ENCODE peak calls at places on chromosome 22, in four cellular contexts. J is OCI-LY7, F is AG10803, D is osteoblast. N is an unnamed sample.

GRCh38 chr22:38317237-38317994 is at the start of gene CSNK1E:
- DNase-seq in F (peak), D (peak), J (peak), N (peak)

GRCh38 chr22:49630448-49630946 is 197.2 kb downstream of the BRD1 start:
- DNase-seq in J (no peak), F (no peak), D (no peak), N (no peak)

GRCh38 chr22:39317084-39317755 is 2.2 kb downstream of the RPL3 start:
- DNase-seq in J (peak), F (no peak), D (no peak), N (no peak)

GRCh38 chr22:19718255-19719054 is 4.2 kb downstream of the SEPTIN5 start:
- DNase-seq in F (no peak), D (peak), J (no peak), N (no peak)

GRCh38 chr22:21922370-21923162 is 30.1 kb downstream of the PPM1F start:
- DNase-seq in F (no peak), D (peak), J (no peak), N (no peak)

GRCh38 chr22:35838849-35839646 is 121.4 kb downstream of the APOL5 start:
- DNase-seq in J (peak), D (no peak), F (peak), N (no peak)

GRCh38 chr22:35132568-35132967 is 66.6 kb downstream of the ISX start:
- DNase-seq in D (no peak), F (no peak), J (no peak), N (no peak)

GRCh38 chr22:31540966-31541365 is 44.6 kb downstream of the SFI1 start:
- DNase-seq in F (no peak), J (no peak), D (no peak), N (no peak)

GRCh38 chr22:37664249-37665101 is 6.0 kb downstream of the PDXP start:
- DNase-seq in F (no peak), J (no peak), D (peak), N (no peak)

GRCh38 chr22:37030560-37031281 is 11.2 kb downstream of the MPST start:
- DNase-seq in D (peak), F (no peak), J (no peak), N (no peak)

GRCh38 chr22:36101756-36102155 is 58.8 kb downstream of the APOL3 start:
- DNase-seq in F (no peak), J (no peak), D (no peak), N (no peak)

GRCh38 chr22:36714110-36714509 is 10.6 kb upstream of the CACNG2 start:
- DNase-seq in D (no peak), F (no peak), J (no peak), N (no peak)

GRCh38 chr22:25567305-25567704 is 2.8 kb downstream of the GRK3 start:
- DNase-seq in D (no peak), J (peak), F (no peak), N (peak)

GRCh38 chr22:40857309-40857851 is 432 bp downstream of the XPNPEP3 start:
- DNase-seq in J (no peak), F (no peak), D (no peak), N (no peak)

GRCh38 chr22:38843716-38844660 is at the start of gene NPTXR:
- DNase-seq in D (peak), J (no peak), F (peak), N (peak)

GRCh38 chr22:20441631-20442484 is 4.2 kb upstream of the SCARF2 start:
- DNase-seq in J (no peak), D (peak), F (peak), N (no peak)

GRCh38 chr22:41106122-41106968 is 14.0 kb downstream of the EP300 start:
- DNase-seq in D (no peak), J (no peak), F (peak), N (no peak)

GRCh38 chr22:17941501-17942406 is 82.6 kb downstream of the MICAL3 start:
- DNase-seq in F (no peak), J (no peak), D (no peak), N (no peak)

GRCh38 chr22:23233746-23234408 is 53.6 kb downstream of the BCR start:
- DNase-seq in F (peak), D (peak), J (no peak), N (no peak)

GRCh38 chr22:37926358-37926757 is 20.3 kb downstream of the MICALL1 start:
- DNase-seq in D (peak), F (no peak), J (no peak), N (no peak)

GRCh38 chr22:31230871-31231621 is 18.9 kb downstream of the LIMK2 start:
- DNase-seq in F (peak), D (peak), J (peak), N (peak)

GRCh38 chr22:32076726-32077550 is 33.9 kb downstream of the SLC5A1 start:
- DNase-seq in J (no peak), F (no peak), D (no peak), N (no peak)

GRCh38 chr22:39955675-39956074 is 4.5 kb upstream of the TMA7B start:
- DNase-seq in J (no peak), F (peak), D (no peak), N (no peak)

GRCh38 chr22:45218974-45219373 is 21.7 kb downstream of the KIAA0930 start:
- DNase-seq in J (peak), D (peak), F (peak), N (peak)

GRCh38 chr22:35393116-35394010 is 6.6 kb upstream of the MCM5 start:
- DNase-seq in J (no peak), D (peak), F (no peak), N (no peak)

DNA sequence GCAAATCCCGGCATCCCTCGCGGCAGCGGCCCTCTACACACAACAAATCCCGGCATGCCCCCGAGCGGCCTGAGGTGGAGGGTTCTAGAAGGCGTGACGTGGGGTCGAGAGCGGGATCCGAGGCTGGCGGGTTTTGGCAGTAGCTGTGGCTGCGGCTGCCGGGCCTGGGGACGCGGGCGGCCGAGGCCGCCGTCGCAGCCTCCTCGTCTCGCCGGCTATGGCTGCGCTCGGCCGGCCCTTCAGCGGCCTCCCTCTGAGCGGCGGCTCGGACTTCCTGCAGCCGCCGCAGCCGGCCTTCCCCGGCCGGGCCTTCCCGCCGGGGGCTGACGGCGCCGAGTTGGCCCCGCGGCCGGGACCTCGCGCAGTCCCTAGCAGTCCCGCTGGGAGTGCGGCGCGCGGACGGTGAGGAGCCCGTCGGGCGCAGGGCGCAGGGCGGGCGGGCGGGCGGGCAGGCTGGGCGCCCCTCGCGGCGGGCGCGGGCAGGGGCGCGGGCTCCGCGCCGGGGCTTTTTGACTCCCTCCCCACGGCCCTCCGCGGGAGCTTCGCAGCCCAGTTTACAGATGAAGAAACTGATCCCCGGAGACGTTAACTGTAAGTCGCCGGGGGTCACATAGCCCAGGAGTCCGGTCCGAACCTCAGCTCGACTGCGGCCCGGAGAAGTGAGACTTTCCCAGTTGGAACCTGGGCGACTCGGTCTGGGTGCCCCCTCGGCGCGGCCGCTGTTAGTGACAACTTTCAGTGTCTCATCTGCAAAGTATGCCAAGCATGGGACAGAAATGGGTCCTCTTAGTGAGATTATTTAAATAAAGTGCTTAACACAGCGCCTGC is at the start of gene CCDC117:
- DNase-seq in J (peak), D (peak), F (peak), N (peak)
- TF ChIP-seq CTCF in J (peak), D (no peak), F (no peak), N (peak)

DNA sequence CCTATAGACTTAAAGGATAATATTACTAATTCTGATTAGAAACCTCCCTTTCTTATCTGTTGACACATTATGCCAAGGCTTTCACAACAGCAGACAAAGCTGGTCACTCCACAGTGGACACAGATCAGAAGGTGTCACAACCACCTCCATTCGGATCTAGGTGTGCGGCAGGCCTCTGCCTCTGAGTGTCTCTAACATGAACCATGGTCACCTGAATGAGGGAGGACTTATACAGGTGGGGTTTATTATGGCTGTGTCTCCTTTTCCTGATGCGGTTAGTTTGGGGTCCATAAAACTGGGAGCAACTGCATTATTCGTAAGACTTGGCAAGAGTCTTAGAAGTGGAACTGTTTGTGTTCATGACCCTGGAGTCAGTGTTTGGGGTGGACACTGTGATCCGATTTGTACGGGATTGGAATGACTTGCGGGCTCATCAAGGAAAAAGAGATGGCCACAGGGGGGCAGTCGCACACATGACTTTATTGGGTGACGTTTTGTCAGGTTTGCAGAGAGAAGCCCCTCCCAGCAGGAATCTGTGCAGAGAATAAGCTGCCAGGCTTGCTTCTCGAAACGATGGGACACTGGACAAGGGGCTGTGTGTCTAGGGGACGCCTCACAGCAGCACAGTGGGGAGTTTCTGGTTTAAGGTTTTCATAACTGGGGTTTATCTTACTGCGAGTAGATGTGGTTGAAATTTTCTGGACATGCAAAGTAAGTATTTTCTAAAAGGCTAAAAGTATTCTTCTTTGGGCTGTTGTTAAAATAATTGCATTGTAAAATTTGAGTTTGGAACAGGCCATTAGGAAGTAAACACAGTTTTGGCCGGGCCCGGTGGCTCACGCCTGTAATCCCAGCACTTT is 90.6 kb downstream of the GAB4 start:
- DNase-seq in F (peak), J (peak), D (peak), N (peak)
- TF ChIP-seq CTCF in F (peak), J (peak), D (peak), N (peak)

GRCh38 chr22:27195104-27195503 is 537.7 kb downstream of the MIAT start:
- DNase-seq in D (peak), F (no peak), J (no peak), N (no peak)
- TF ChIP-seq CTCF in D (no peak), F (no peak), J (no peak), N (no peak)

GRCh38 chr22:47837703-47838102 is 1075.3 kb downstream of the TBC1D22A start:
- DNase-seq in F (peak), J (peak), D (no peak), N (no peak)
- TF ChIP-seq CTCF in F (peak), J (peak), D (peak), N (peak)

GRCh38 chr22:47168441-47168840 is 406.0 kb downstream of the TBC1D22A start:
- DNase-seq in F (no peak), J (no peak), D (peak), N (no peak)

GRCh38 chr22:47167056-47167455 is 404.6 kb downstream of the TBC1D22A start:
- DNase-seq in F (no peak), D (peak), J (no peak), N (no peak)

GRCh38 chr22:47171441-47172221 is 409.2 kb downstream of the TBC1D22A start:
- DNase-seq in F (no peak), D (peak), J (no peak), N (no peak)

GRCh38 chr22:47169801-47170140 is 407.3 kb downstream of the TBC1D22A start:
- DNase-seq in F (no peak), D (peak), J (no peak), N (no peak)

GRCh38 chr22:47168900-47169800 is 406.7 kb downstream of the TBC1D22A start:
- DNase-seq in F (no peak), J (no peak), D (peak), N (no peak)
- TF ChIP-seq CTCF in F (peak), J (peak), D (peak), N (no peak)

DNA sequence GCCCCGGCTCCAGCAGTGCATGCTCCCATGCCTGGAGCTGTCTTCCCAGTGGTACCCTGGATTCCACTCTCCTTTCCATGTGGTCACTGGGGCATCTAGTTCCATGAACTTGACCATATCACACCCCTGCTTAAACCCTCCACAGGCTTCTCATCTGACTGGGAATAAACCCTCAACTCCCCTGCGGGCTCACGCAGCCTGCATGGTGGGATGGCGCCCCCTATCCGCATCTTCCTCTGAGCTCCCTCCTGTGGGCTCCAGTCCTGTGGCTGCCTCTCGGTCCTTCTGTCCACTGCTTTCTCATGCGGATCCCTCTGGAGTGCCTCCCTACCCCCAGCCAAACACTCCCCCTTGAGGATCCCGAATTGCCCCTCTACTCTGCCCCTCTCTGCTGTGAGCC is 41.4 kb upstream of the TTLL12 start:
- DNase-seq in D (no peak), F (peak), J (peak), N (no peak)
- TF ChIP-seq CTCF in D (peak), F (no peak), J (peak), N (peak)